ENCODE peak calls at places on chromosome 4, in nine cellular contexts. One of them, this sample, is unnamed.

GRCh38 chr4:110798682-110799081 is 175.8 kb upstream of the PITX2 start:
- DNase-seq in esophagus muscularis mucosa: no peak
- DNase-seq in HCT116: no peak
- DNase-seq in breast epithelium: no peak
- DNase-seq in K562: no peak
- DNase-seq in SK-N-SH: no peak
- DNase-seq in suprapubic skin: peak; percentile 54
- DNase-seq in endothelial cell of umbilical vein: no peak
- DNase-seq in sigmoid colon: no peak
- DNase-seq in this sample: no peak

GRCh38 chr4:87270144-87270543 is 49.7 kb upstream of the KLHL8 start:
- DNase-seq in esophagus muscularis mucosa: no peak
- DNase-seq in HCT116: peak; percentile 39
- DNase-seq in breast epithelium: no peak
- DNase-seq in K562: peak; percentile 16
- DNase-seq in SK-N-SH: peak; percentile 39
- DNase-seq in suprapubic skin: no peak
- DNase-seq in endothelial cell of umbilical vein: peak; percentile 31
- DNase-seq in sigmoid colon: no peak
- DNase-seq in this sample: peak; percentile 24

GRCh38 chr4:173167793-173168395 is 717 bp upstream of the GALNT7 start:
- DNase-seq in esophagus muscularis mucosa: no peak
- DNase-seq in HCT116: peak; percentile 52
- DNase-seq in breast epithelium: no peak
- DNase-seq in K562: peak; percentile 48
- DNase-seq in SK-N-SH: peak; percentile 63
- DNase-seq in suprapubic skin: peak; percentile 68
- DNase-seq in endothelial cell of umbilical vein: peak; percentile 54
- DNase-seq in sigmoid colon: peak; percentile 67
- DNase-seq in this sample: peak; percentile 26

GRCh38 chr4:81747242-81747930 is 275.7 kb upstream of the RASGEF1B start:
- DNase-seq in esophagus muscularis mucosa: no peak
- DNase-seq in HCT116: no peak
- DNase-seq in breast epithelium: no peak
- DNase-seq in K562: peak; percentile 22
- DNase-seq in SK-N-SH: no peak
- DNase-seq in suprapubic skin: no peak
- DNase-seq in endothelial cell of umbilical vein: peak; percentile 74
- DNase-seq in sigmoid colon: no peak
- DNase-seq in this sample: no peak

GRCh38 chr4:169200361-169201030 is 70.3 kb downstream of the SH3RF1 start:
- DNase-seq in esophagus muscularis mucosa: no peak
- DNase-seq in HCT116: no peak
- DNase-seq in breast epithelium: no peak
- DNase-seq in K562: no peak
- DNase-seq in SK-N-SH: no peak
- DNase-seq in suprapubic skin: no peak
- DNase-seq in endothelial cell of umbilical vein: no peak
- DNase-seq in sigmoid colon: no peak
- DNase-seq in this sample: no peak

GRCh38 chr4:7529368-7529923 is 94.7 kb upstream of the PSAPL1 start:
- DNase-seq in esophagus muscularis mucosa: no peak
- DNase-seq in HCT116: no peak
- DNase-seq in breast epithelium: no peak
- DNase-seq in K562: no peak
- DNase-seq in SK-N-SH: no peak
- DNase-seq in suprapubic skin: no peak
- DNase-seq in endothelial cell of umbilical vein: no peak
- DNase-seq in sigmoid colon: no peak
- DNase-seq in this sample: no peak

GRCh38 chr4:91089194-91089593 is 962.0 kb downstream of the CCSER1 start:
- DNase-seq in esophagus muscularis mucosa: no peak
- DNase-seq in HCT116: no peak
- DNase-seq in breast epithelium: no peak
- DNase-seq in K562: no peak
- DNase-seq in SK-N-SH: no peak
- DNase-seq in suprapubic skin: no peak
- DNase-seq in endothelial cell of umbilical vein: no peak
- DNase-seq in sigmoid colon: no peak
- DNase-seq in this sample: no peak

GRCh38 chr4:157204634-157205244 is 15.8 kb upstream of the GRIA2 start:
- DNase-seq in esophagus muscularis mucosa: no peak
- DNase-seq in HCT116: peak; percentile 13
- DNase-seq in breast epithelium: no peak
- DNase-seq in K562: peak; percentile 50
- DNase-seq in SK-N-SH: peak; percentile 30
- DNase-seq in suprapubic skin: no peak
- DNase-seq in endothelial cell of umbilical vein: no peak
- DNase-seq in sigmoid colon: no peak
- DNase-seq in this sample: no peak

GRCh38 chr4:169225058-169225751 is 45.6 kb downstream of the SH3RF1 start:
- DNase-seq in esophagus muscularis mucosa: peak; percentile 55
- DNase-seq in HCT116: peak; percentile 93
- DNase-seq in breast epithelium: no peak
- DNase-seq in K562: no peak
- DNase-seq in SK-N-SH: no peak
- DNase-seq in suprapubic skin: no peak
- DNase-seq in endothelial cell of umbilical vein: peak; percentile 87
- DNase-seq in sigmoid colon: no peak
- DNase-seq in this sample: no peak

GRCh38 chr4:154491341-154491679 is 289 bp downstream of the DCHS2 start:
- DNase-seq in esophagus muscularis mucosa: peak; percentile 89
- DNase-seq in HCT116: no peak
- DNase-seq in breast epithelium: no peak
- DNase-seq in K562: no peak
- DNase-seq in SK-N-SH: peak; percentile 35
- DNase-seq in suprapubic skin: no peak
- DNase-seq in endothelial cell of umbilical vein: no peak
- DNase-seq in sigmoid colon: peak; percentile 72
- DNase-seq in this sample: no peak

GRCh38 chr4:105894570-105895323 is 524 bp upstream of the NPNT start:
- DNase-seq in esophagus muscularis mucosa: no peak
- DNase-seq in HCT116: peak; percentile 36
- DNase-seq in breast epithelium: no peak
- DNase-seq in K562: no peak
- DNase-seq in SK-N-SH: no peak
- DNase-seq in suprapubic skin: no peak
- DNase-seq in endothelial cell of umbilical vein: no peak
- DNase-seq in sigmoid colon: no peak
- DNase-seq in this sample: peak; percentile 48

GRCh38 chr4:10582059-10582686 is 102.4 kb downstream of the CLNK start:
- DNase-seq in esophagus muscularis mucosa: no peak
- DNase-seq in HCT116: peak; percentile 54
- DNase-seq in breast epithelium: no peak
- DNase-seq in K562: peak; percentile 60
- DNase-seq in SK-N-SH: peak; percentile 27
- DNase-seq in suprapubic skin: no peak
- DNase-seq in endothelial cell of umbilical vein: peak; percentile 56
- DNase-seq in sigmoid colon: no peak
- DNase-seq in this sample: peak; percentile 48

GRCh38 chr4:111849726-111850284 is 295.4 kb upstream of the FAM241A start:
- DNase-seq in esophagus muscularis mucosa: no peak
- DNase-seq in HCT116: no peak
- DNase-seq in breast epithelium: no peak
- DNase-seq in K562: no peak
- DNase-seq in SK-N-SH: no peak
- DNase-seq in suprapubic skin: no peak
- DNase-seq in endothelial cell of umbilical vein: no peak
- DNase-seq in sigmoid colon: no peak
- DNase-seq in this sample: no peak

GRCh38 chr4:148986951-148987350 is 544.7 kb upstream of the NR3C2 start:
- DNase-seq in esophagus muscularis mucosa: no peak
- DNase-seq in HCT116: peak; percentile 38
- DNase-seq in breast epithelium: no peak
- DNase-seq in K562: no peak
- DNase-seq in SK-N-SH: no peak
- DNase-seq in suprapubic skin: no peak
- DNase-seq in endothelial cell of umbilical vein: peak; percentile 3
- DNase-seq in sigmoid colon: no peak
- DNase-seq in this sample: peak; percentile 5

GRCh38 chr4:136319789-136320470 is 1212.4 kb downstream of the PCDH18 start:
- DNase-seq in esophagus muscularis mucosa: no peak
- DNase-seq in HCT116: peak; percentile 81
- DNase-seq in breast epithelium: no peak
- DNase-seq in K562: no peak
- DNase-seq in SK-N-SH: no peak
- DNase-seq in suprapubic skin: no peak
- DNase-seq in endothelial cell of umbilical vein: peak; percentile 11
- DNase-seq in sigmoid colon: no peak
- DNase-seq in this sample: no peak

GRCh38 chr4:82275431-82276423 is 98.1 kb downstream of the HNRNPD start:
- DNase-seq in esophagus muscularis mucosa: no peak
- DNase-seq in HCT116: no peak
- DNase-seq in breast epithelium: no peak
- DNase-seq in K562: peak; percentile 14
- DNase-seq in SK-N-SH: no peak
- DNase-seq in suprapubic skin: no peak
- DNase-seq in endothelial cell of umbilical vein: no peak
- DNase-seq in sigmoid colon: no peak
- DNase-seq in this sample: no peak

GRCh38 chr4:7328913-7329638 is 105.7 kb downstream of the PSAPL1 start:
- DNase-seq in esophagus muscularis mucosa: no peak
- DNase-seq in HCT116: peak; percentile 67
- DNase-seq in breast epithelium: no peak
- DNase-seq in K562: no peak
- DNase-seq in SK-N-SH: no peak
- DNase-seq in suprapubic skin: no peak
- DNase-seq in endothelial cell of umbilical vein: peak; percentile 6
- DNase-seq in sigmoid colon: no peak
- DNase-seq in this sample: no peak

GRCh38 chr4:144584428-144584827 is 61.5 kb upstream of the HHIP start:
- DNase-seq in esophagus muscularis mucosa: no peak
- DNase-seq in HCT116: no peak
- DNase-seq in breast epithelium: no peak
- DNase-seq in K562: no peak
- DNase-seq in SK-N-SH: no peak
- DNase-seq in suprapubic skin: no peak
- DNase-seq in endothelial cell of umbilical vein: peak; percentile 44
- DNase-seq in sigmoid colon: no peak
- DNase-seq in this sample: no peak

GRCh38 chr4:156158747-156159146 is 205.1 kb upstream of the CTSO start:
- DNase-seq in esophagus muscularis mucosa: no peak
- DNase-seq in HCT116: no peak
- DNase-seq in breast epithelium: no peak
- DNase-seq in K562: no peak
- DNase-seq in SK-N-SH: no peak
- DNase-seq in suprapubic skin: no peak
- DNase-seq in endothelial cell of umbilical vein: no peak
- DNase-seq in sigmoid colon: no peak
- DNase-seq in this sample: no peak

GRCh38 chr4:92551616-92552015 is 247.8 kb downstream of the GRID2 start:
- DNase-seq in esophagus muscularis mucosa: no peak
- DNase-seq in HCT116: no peak
- DNase-seq in breast epithelium: no peak
- DNase-seq in K562: no peak
- DNase-seq in SK-N-SH: no peak
- DNase-seq in suprapubic skin: no peak
- DNase-seq in endothelial cell of umbilical vein: no peak
- DNase-seq in sigmoid colon: no peak
- DNase-seq in this sample: no peak
- TF ChIP-seq CTCF in esophagus muscularis mucosa: no peak
- TF ChIP-seq CTCF in HCT116: no peak
- TF ChIP-seq CTCF in breast epithelium: no peak
- TF ChIP-seq CTCF in K562: no peak
- TF ChIP-seq CTCF in SK-N-SH: no peak
- TF ChIP-seq CTCF in suprapubic skin: no peak
- TF ChIP-seq CTCF in endothelial cell of umbilical vein: no peak
- TF ChIP-seq CTCF in sigmoid colon: no peak
- TF ChIP-seq CTCF in this sample: no peak

GRCh38 chr4:37453361-37454262 is 209.1 kb downstream of the NWD2 start:
- DNase-seq in esophagus muscularis mucosa: no peak
- DNase-seq in HCT116: no peak
- DNase-seq in breast epithelium: peak; percentile 56
- DNase-seq in K562: peak; percentile 63
- DNase-seq in SK-N-SH: peak; percentile 74
- DNase-seq in suprapubic skin: peak; percentile 65
- DNase-seq in endothelial cell of umbilical vein: peak; percentile 39
- DNase-seq in sigmoid colon: peak; percentile 65
- DNase-seq in this sample: peak; percentile 64
- TF ChIP-seq POLR2AphosphoS5 in esophagus muscularis mucosa: no peak
- TF ChIP-seq POLR2AphosphoS5 in HCT116: no peak
- TF ChIP-seq POLR2AphosphoS5 in breast epithelium: no peak
- TF ChIP-seq POLR2AphosphoS5 in K562: no peak
- TF ChIP-seq POLR2AphosphoS5 in SK-N-SH: no peak
- TF ChIP-seq POLR2AphosphoS5 in suprapubic skin: no peak
- TF ChIP-seq POLR2AphosphoS5 in endothelial cell of umbilical vein: no peak
- TF ChIP-seq POLR2AphosphoS5 in sigmoid colon: no peak
- TF ChIP-seq POLR2AphosphoS5 in this sample: no peak

GRCh38 chr4:14716622-14717021 is 285.7 kb upstream of the CPEB2 start:
- DNase-seq in esophagus muscularis mucosa: no peak
- DNase-seq in HCT116: no peak
- DNase-seq in breast epithelium: no peak
- DNase-seq in K562: no peak
- DNase-seq in SK-N-SH: no peak
- DNase-seq in suprapubic skin: no peak
- DNase-seq in endothelial cell of umbilical vein: no peak
- DNase-seq in sigmoid colon: no peak
- DNase-seq in this sample: no peak

GRCh38 chr4:14708574-14708973 is 293.7 kb upstream of the CPEB2 start:
- DNase-seq in esophagus muscularis mucosa: no peak
- DNase-seq in HCT116: no peak
- DNase-seq in breast epithelium: no peak
- DNase-seq in K562: no peak
- DNase-seq in SK-N-SH: no peak
- DNase-seq in suprapubic skin: no peak
- DNase-seq in endothelial cell of umbilical vein: no peak
- DNase-seq in sigmoid colon: no peak
- DNase-seq in this sample: no peak

GRCh38 chr4:14711259-14711658 is 291.0 kb upstream of the CPEB2 start:
- DNase-seq in esophagus muscularis mucosa: no peak
- DNase-seq in HCT116: no peak
- DNase-seq in breast epithelium: no peak
- DNase-seq in K562: no peak
- DNase-seq in SK-N-SH: no peak
- DNase-seq in suprapubic skin: no peak
- DNase-seq in endothelial cell of umbilical vein: no peak
- DNase-seq in sigmoid colon: no peak
- DNase-seq in this sample: peak; percentile 11
- H3K27ac ChIP-seq in esophagus muscularis mucosa: no peak overlapping the region
- H3K27ac ChIP-seq in HCT116: no peak overlapping the region
- H3K27ac ChIP-seq in breast epithelium: no peak overlapping the region
- H3K27ac ChIP-seq in K562: no peak overlapping the region
- H3K27ac ChIP-seq in SK-N-SH: no peak overlapping the region
- H3K27ac ChIP-seq in suprapubic skin: no peak overlapping the region
- H3K27ac ChIP-seq in endothelial cell of umbilical vein: no peak overlapping the region
- H3K27ac ChIP-seq in sigmoid colon: no peak overlapping the region
- H3K27ac ChIP-seq in this sample: no peak overlapping the region

DNA sequence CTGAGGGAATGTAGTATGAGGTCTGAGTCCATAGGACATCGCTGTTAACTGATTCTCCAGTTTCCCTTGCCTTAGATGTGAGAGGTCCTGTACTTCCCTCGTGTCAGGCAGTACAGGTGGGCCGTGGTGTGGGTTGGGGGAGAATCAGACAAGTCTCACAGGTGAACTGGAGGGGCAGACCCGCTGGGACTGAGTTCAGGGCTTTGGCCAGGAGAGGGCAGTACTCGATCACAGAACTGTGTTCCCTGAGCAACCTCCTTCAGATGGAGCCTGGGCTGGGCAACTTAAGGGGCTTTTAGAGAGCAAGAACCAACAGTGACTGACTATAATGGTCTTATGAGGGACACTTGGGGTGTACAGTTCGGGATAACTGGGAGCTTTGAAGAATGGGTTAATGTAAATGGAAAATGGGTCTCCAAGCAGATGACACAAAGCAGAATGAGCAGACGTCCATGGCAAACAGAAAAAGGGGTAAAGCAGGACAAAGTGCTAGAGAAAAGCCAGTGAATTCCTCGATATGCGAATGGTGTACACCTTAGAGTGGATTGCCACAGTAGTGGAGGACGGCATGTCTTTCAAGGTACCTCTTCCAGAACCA is 83.6 kb downstream of the CCNG2 start:
- DNase-seq in esophagus muscularis mucosa: no peak
- DNase-seq in HCT116: peak; percentile 51
- DNase-seq in breast epithelium: peak; percentile 54
- DNase-seq in K562: peak; percentile 79
- DNase-seq in SK-N-SH: peak; percentile 53
- DNase-seq in suprapubic skin: peak; percentile 63
- DNase-seq in endothelial cell of umbilical vein: peak; percentile 56
- DNase-seq in sigmoid colon: no peak
- DNase-seq in this sample: peak; percentile 51
- TF ChIP-seq CTCF in esophagus muscularis mucosa: peak; percentile 47
- TF ChIP-seq CTCF in HCT116: peak; percentile 95
- TF ChIP-seq CTCF in breast epithelium: peak; percentile 52
- TF ChIP-seq CTCF in K562: peak; percentile 80
- TF ChIP-seq CTCF in SK-N-SH: peak; percentile 88
- TF ChIP-seq CTCF in suprapubic skin: peak; percentile 22
- TF ChIP-seq CTCF in endothelial cell of umbilical vein: peak; percentile 84
- TF ChIP-seq CTCF in sigmoid colon: no peak
- TF ChIP-seq CTCF in this sample: peak; percentile 77

This sample was measured in prostate gland.